ENCODE peak calls at places on chromosomes 13 and 19, in four cellular contexts. F is HFFc6, G is endothelial cell, C is cardiac fibroblast. U is an unnamed sample.

GRCh38 chr19:41811036-41811435 is 14.6 kb downstream of the CEACAM3 start:
- DNase-seq in G (no peak), C (no peak), F (no peak), U (no peak)

GRCh38 chr13:98839826-98840769 is 87.6 kb upstream of the SLC15A1 start:
- DNase-seq in C (peak), G (peak), F (peak), U (peak)

GRCh38 chr13:106105153-106105552 is 430.3 kb downstream of the EFNB2 start:
- DNase-seq in C (no peak), G (no peak), F (peak), U (no peak)

GRCh38 chr19:42277821-42278809 is 9.1 kb downstream of the CIC start:
- DNase-seq in F (peak), C (peak), G (no peak), U (no peak)

GRCh38 chr19:40612831-40613668 is 11.9 kb downstream of the LTBP4 start:
- DNase-seq in G (peak), C (no peak), F (no peak), U (peak)

GRCh38 chr19:5023128-5023571 is 54.2 kb downstream of the KDM4B start:
- DNase-seq in F (no peak), C (no peak), G (no peak), U (no peak)

GRCh38 chr13:85266331-85266730 is 532.9 kb downstream of the SLITRK6 start:
- DNase-seq in G (no peak), C (no peak), F (no peak), U (no peak)

GRCh38 chr13:59408738-59409137 is 755.0 kb downstream of the DIAPH3 start:
- DNase-seq in F (no peak), G (no peak), C (no peak), U (no peak)

GRCh38 chr19:47853003-47853402 is 6.0 kb upstream of the TPRX2 start:
- DNase-seq in G (no peak), F (no peak), C (no peak), U (no peak)

GRCh38 chr13:29081036-29081435 is 260.9 kb downstream of the MTUS2 start:
- DNase-seq in F (no peak), C (peak), G (no peak), U (peak)

GRCh38 chr13:102935896-102936321 is 90.1 kb downstream of the ERCC5 start:
- DNase-seq in F (no peak), G (no peak), C (no peak), U (no peak)

GRCh38 chr19:33432408-33433170 is 59.1 kb downstream of the CEBPG start:
- DNase-seq in C (no peak), G (no peak), F (no peak), U (no peak)

GRCh38 chr19:4288091-4288777 is 9.2 kb downstream of the SHD start:
- DNase-seq in G (no peak), C (no peak), F (no peak), U (no peak)

GRCh38 chr19:46841458-46842083 is 9.1 kb downstream of the AP2S1 start:
- DNase-seq in G (no peak), F (peak), C (peak), U (no peak)

GRCh38 chr13:102100234-102100633 is 301.6 kb downstream of the FGF14 start:
- DNase-seq in G (no peak), C (no peak), F (no peak), U (no peak)

GRCh38 chr19:3555653-3556422 is 1.5 kb downstream of the MFSD12 start:
- DNase-seq in C (no peak), F (no peak), G (no peak), U (no peak)

GRCh38 chr19:36140289-36141038 is 598 bp downstream of the CAPNS1 start:
- DNase-seq in C (peak), G (peak), F (no peak), U (peak)

GRCh38 chr13:20828540-20829364 is 55.0 kb upstream of the EEF1AKMT1 start:
- DNase-seq in G (peak), C (peak), F (peak), U (peak)

GRCh38 chr13:45658586-45659235 is 43.2 kb upstream of the ERICH6B start:
- DNase-seq in C (peak), G (no peak), F (peak), U (no peak)

GRCh38 chr19:16380314-16380695 is 55.7 kb downstream of the KLF2 start:
- DNase-seq in G (no peak), C (no peak), F (no peak), U (no peak)

GRCh38 chr19:15995536-15995935 is 46.7 kb downstream of the OR10H4 start:
- DNase-seq in F (no peak), C (no peak), G (no peak), U (no peak)

GRCh38 chr13:27967736-27968315 is 1.3 kb downstream of the CDX2 start:
- DNase-seq in C (no peak), F (no peak), G (no peak), U (no peak)

GRCh38 chr19:23305555-23305954 is 55.4 kb upstream of the ZNF724 start:
- DNase-seq in F (no peak), G (no peak), C (no peak), U (no peak)

GRCh38 chr13:36345438-36346221 is 564 bp downstream of the SPART start:
- DNase-seq in F (peak), C (peak), G (peak), U (peak)
- TF ChIP-seq CTCF in F (no peak), C (no peak), G (no peak), U (no peak)

DNA sequence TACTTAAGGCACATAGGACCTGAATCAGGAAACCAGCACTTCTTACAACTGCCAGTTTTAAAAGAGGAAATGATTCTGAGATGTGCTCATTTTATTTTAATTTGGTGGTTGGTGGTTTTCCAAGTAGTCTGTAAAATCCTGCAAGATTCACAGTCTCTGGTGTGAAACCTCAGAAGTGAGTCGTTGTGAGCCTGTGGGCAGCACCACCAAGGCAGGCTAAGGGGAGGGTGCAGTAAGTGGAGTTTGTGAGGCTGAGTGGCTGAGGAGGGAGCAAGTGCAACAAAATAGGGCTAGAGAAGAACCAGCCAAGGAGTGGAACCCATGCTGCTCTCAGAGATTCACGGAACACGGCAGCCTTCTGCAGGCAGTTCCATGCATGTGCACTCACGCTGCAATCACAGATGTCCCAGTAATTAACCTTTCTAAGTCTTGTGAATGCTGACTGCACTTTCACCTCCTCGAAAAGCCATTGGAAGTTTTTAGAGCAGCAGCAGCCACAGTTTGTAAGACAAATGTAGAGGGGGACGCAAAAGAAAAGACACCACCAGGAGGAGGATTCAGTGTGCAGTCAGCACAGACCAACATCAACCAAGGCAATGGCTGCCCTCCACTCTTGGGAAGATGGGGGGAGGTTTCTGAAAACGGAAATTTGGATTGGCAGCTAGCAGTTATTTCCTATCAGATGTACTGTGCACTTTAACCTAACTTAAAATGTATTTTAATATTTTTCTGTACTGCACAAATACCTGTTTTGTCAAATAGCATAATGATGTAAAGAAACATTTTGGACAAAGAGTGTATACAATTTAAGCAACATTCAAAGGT is 44.9 kb downstream of the ESD start:
- DNase-seq in C (no peak), G (no peak), F (peak), U (peak)
- TF ChIP-seq CTCF in C (no peak), G (no peak), F (no peak), U (no peak)

GRCh38 chr19:31185261-31185660 is 164.0 kb downstream of the TSHZ3 start:
- DNase-seq in C (peak), G (no peak), F (no peak), U (no peak)
- TF ChIP-seq CTCF in C (no peak), G (no peak), F (no peak), U (no peak)

DNA sequence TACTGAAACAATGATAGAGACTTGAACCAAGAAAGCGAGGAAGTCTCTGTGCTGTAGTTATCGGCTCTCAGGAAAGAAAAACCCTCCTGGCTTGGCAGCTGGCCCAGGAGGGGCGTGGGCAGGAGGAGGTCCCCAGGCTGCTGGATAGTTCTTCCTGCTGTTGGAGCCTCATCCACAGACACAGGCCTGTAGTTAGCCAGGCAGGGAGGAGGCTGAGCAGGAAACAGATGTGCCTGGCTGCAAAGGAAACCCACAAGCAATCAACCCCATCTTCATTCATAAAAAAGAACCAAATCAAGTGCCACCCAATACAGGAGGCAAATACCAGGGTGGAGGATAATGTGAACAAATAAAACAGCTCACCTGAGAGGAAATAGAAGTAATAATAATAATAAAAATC is 86.2 kb downstream of the IRS2 start:
- DNase-seq in G (peak), C (peak), F (no peak), U (no peak)
- TF ChIP-seq CTCF in G (no peak), C (no peak), F (no peak), U (no peak)

GRCh38 chr13:91813255-91813654 is 414.8 kb downstream of the GPC5 start:
- DNase-seq in F (no peak), C (no peak), G (no peak), U (no peak)

GRCh38 chr13:91817250-91817649 is 418.8 kb downstream of the GPC5 start:
- DNase-seq in C (peak), F (no peak), G (no peak), U (no peak)
- TF ChIP-seq CTCF in C (no peak), F (no peak), G (no peak), U (no peak)

U was measured in GM12865.